ENCODE peak calls at places on chromosomes 16 and 17, in ten cellular contexts. One of them, this sample, is unnamed.

GRCh38 chr17:74728033-74728701 is 8.9 kb upstream of the RAB37 start:
- DNase-seq in HCT116: no peak
- DNase-seq in ascending aorta: no peak
- DNase-seq in uterus: no peak
- DNase-seq in esophagus squamous epithelium: no peak
- DNase-seq in CD8-positive, alpha-beta T cell: no peak
- DNase-seq in effector memory CD4-positive, alpha-beta T cell: no peak
- DNase-seq in CD4-positive, CD25-positive, alpha-beta regulatory T cell: no peak
- DNase-seq in ovary: no peak
- DNase-seq in NT2/D1: no peak
- DNase-seq in this sample: no peak

GRCh38 chr16:52581530-52581929 is 34.6 kb upstream of the TOX3 start:
- DNase-seq in ovary: no peak
- DNase-seq in effector memory CD4-positive, alpha-beta T cell: no peak
- DNase-seq in HCT116: no peak
- DNase-seq in NT2/D1: no peak
- DNase-seq in ascending aorta: no peak
- DNase-seq in CD4-positive, CD25-positive, alpha-beta regulatory T cell: no peak
- DNase-seq in uterus: no peak
- DNase-seq in CD8-positive, alpha-beta T cell: no peak
- DNase-seq in esophagus squamous epithelium: no peak
- DNase-seq in this sample: no peak

GRCh38 chr17:74825003-74825627 is 34.6 kb downstream of the GRIN2C start:
- DNase-seq in effector memory CD4-positive, alpha-beta T cell: no peak
- DNase-seq in NT2/D1: no peak
- DNase-seq in HCT116: no peak
- DNase-seq in uterus: no peak
- DNase-seq in CD4-positive, CD25-positive, alpha-beta regulatory T cell: no peak
- DNase-seq in ascending aorta: no peak
- DNase-seq in esophagus squamous epithelium: no peak
- DNase-seq in ovary: no peak
- DNase-seq in CD8-positive, alpha-beta T cell: no peak
- DNase-seq in this sample: no peak

GRCh38 chr17:45929344-45929743 is 35.0 kb downstream of the MAPT start:
- DNase-seq in ovary: no peak
- DNase-seq in HCT116: no peak
- DNase-seq in NT2/D1: no peak
- DNase-seq in effector memory CD4-positive, alpha-beta T cell: no peak
- DNase-seq in CD8-positive, alpha-beta T cell: no peak
- DNase-seq in CD4-positive, CD25-positive, alpha-beta regulatory T cell: no peak
- DNase-seq in esophagus squamous epithelium: no peak
- DNase-seq in ascending aorta: no peak
- DNase-seq in uterus: no peak
- DNase-seq in this sample: no peak

GRCh38 chr17:31581022-31581483 is 189.6 kb downstream of the RAB11FIP4 start:
- DNase-seq in effector memory CD4-positive, alpha-beta T cell: no peak
- DNase-seq in ovary: peak; percentile 78
- DNase-seq in NT2/D1: no peak
- DNase-seq in HCT116: no peak
- DNase-seq in esophagus squamous epithelium: no peak
- DNase-seq in ascending aorta: no peak
- DNase-seq in uterus: peak; percentile 79
- DNase-seq in CD8-positive, alpha-beta T cell: no peak
- DNase-seq in CD4-positive, CD25-positive, alpha-beta regulatory T cell: no peak
- DNase-seq in this sample: no peak

GRCh38 chr16:27843800-27844199 is 219.7 kb downstream of the GSG1L start:
- DNase-seq in ascending aorta: no peak
- DNase-seq in CD8-positive, alpha-beta T cell: no peak
- DNase-seq in esophagus squamous epithelium: no peak
- DNase-seq in ovary: no peak
- DNase-seq in uterus: no peak
- DNase-seq in CD4-positive, CD25-positive, alpha-beta regulatory T cell: no peak
- DNase-seq in effector memory CD4-positive, alpha-beta T cell: no peak
- DNase-seq in NT2/D1: no peak
- DNase-seq in HCT116: no peak
- DNase-seq in this sample: no peak

GRCh38 chr17:28846231-28846630 is 3.6 kb upstream of the FAM222B start:
- DNase-seq in NT2/D1: no peak
- DNase-seq in HCT116: no peak
- DNase-seq in CD4-positive, CD25-positive, alpha-beta regulatory T cell: no peak
- DNase-seq in CD8-positive, alpha-beta T cell: no peak
- DNase-seq in esophagus squamous epithelium: no peak
- DNase-seq in ascending aorta: no peak
- DNase-seq in effector memory CD4-positive, alpha-beta T cell: no peak
- DNase-seq in ovary: peak; percentile 1
- DNase-seq in uterus: no peak
- DNase-seq in this sample: no peak

GRCh38 chr16:83300326-83300725 is 507.5 kb upstream of the HSBP1 start:
- DNase-seq in CD4-positive, CD25-positive, alpha-beta regulatory T cell: no peak
- DNase-seq in esophagus squamous epithelium: no peak
- DNase-seq in uterus: no peak
- DNase-seq in NT2/D1: no peak
- DNase-seq in ascending aorta: no peak
- DNase-seq in effector memory CD4-positive, alpha-beta T cell: no peak
- DNase-seq in ovary: no peak
- DNase-seq in HCT116: no peak
- DNase-seq in CD8-positive, alpha-beta T cell: no peak
- DNase-seq in this sample: no peak

GRCh38 chr16:25493136-25493811 is 198.5 kb upstream of the HS3ST4 start:
- DNase-seq in uterus: no peak
- DNase-seq in ascending aorta: no peak
- DNase-seq in CD4-positive, CD25-positive, alpha-beta regulatory T cell: no peak
- DNase-seq in CD8-positive, alpha-beta T cell: no peak
- DNase-seq in NT2/D1: no peak
- DNase-seq in ovary: no peak
- DNase-seq in effector memory CD4-positive, alpha-beta T cell: no peak
- DNase-seq in esophagus squamous epithelium: no peak
- DNase-seq in HCT116: no peak
- DNase-seq in this sample: no peak

GRCh38 chr16:59330030-59330670 is 596.0 kb upstream of the GOT2 start:
- DNase-seq in CD8-positive, alpha-beta T cell: no peak
- DNase-seq in CD4-positive, CD25-positive, alpha-beta regulatory T cell: no peak
- DNase-seq in NT2/D1: no peak
- DNase-seq in ascending aorta: no peak
- DNase-seq in ovary: no peak
- DNase-seq in HCT116: no peak
- DNase-seq in effector memory CD4-positive, alpha-beta T cell: no peak
- DNase-seq in uterus: no peak
- DNase-seq in esophagus squamous epithelium: no peak
- DNase-seq in this sample: no peak

GRCh38 chr17:51372345-51373004 is 112.1 kb downstream of the UTP18 start:
- DNase-seq in esophagus squamous epithelium: no peak
- DNase-seq in NT2/D1: peak; percentile 25
- DNase-seq in ascending aorta: peak; percentile 9
- DNase-seq in CD4-positive, CD25-positive, alpha-beta regulatory T cell: no peak
- DNase-seq in effector memory CD4-positive, alpha-beta T cell: no peak
- DNase-seq in HCT116: peak; percentile 98
- DNase-seq in CD8-positive, alpha-beta T cell: no peak
- DNase-seq in ovary: no peak
- DNase-seq in uterus: no peak
- DNase-seq in this sample: peak; percentile 30

GRCh38 chr17:81734405-81735055 is 22.4 kb downstream of the SLC25A10 start:
- DNase-seq in ascending aorta: no peak
- DNase-seq in effector memory CD4-positive, alpha-beta T cell: no peak
- DNase-seq in CD4-positive, CD25-positive, alpha-beta regulatory T cell: no peak
- DNase-seq in uterus: no peak
- DNase-seq in CD8-positive, alpha-beta T cell: no peak
- DNase-seq in HCT116: no peak
- DNase-seq in ovary: no peak
- DNase-seq in esophagus squamous epithelium: no peak
- DNase-seq in NT2/D1: no peak
- DNase-seq in this sample: no peak

GRCh38 chr16:51982715-51983680 is 563.9 kb downstream of the TOX3 start:
- DNase-seq in esophagus squamous epithelium: no peak
- DNase-seq in ascending aorta: no peak
- DNase-seq in uterus: peak; percentile 19
- DNase-seq in CD8-positive, alpha-beta T cell: no peak
- DNase-seq in HCT116: peak; percentile 33
- DNase-seq in CD4-positive, CD25-positive, alpha-beta regulatory T cell: no peak
- DNase-seq in effector memory CD4-positive, alpha-beta T cell: no peak
- DNase-seq in ovary: no peak
- DNase-seq in NT2/D1: peak; percentile 66
- DNase-seq in this sample: peak; percentile 50

GRCh38 chr16:57571098-57571497 is 28.7 kb downstream of the ADGRG5 start:
- DNase-seq in effector memory CD4-positive, alpha-beta T cell: no peak
- DNase-seq in uterus: no peak
- DNase-seq in CD4-positive, CD25-positive, alpha-beta regulatory T cell: no peak
- DNase-seq in CD8-positive, alpha-beta T cell: no peak
- DNase-seq in NT2/D1: no peak
- DNase-seq in ovary: no peak
- DNase-seq in HCT116: no peak
- DNase-seq in esophagus squamous epithelium: no peak
- DNase-seq in ascending aorta: no peak
- DNase-seq in this sample: no peak

GRCh38 chr16:57570301-57571070 is 28.0 kb downstream of the ADGRG5 start:
- DNase-seq in effector memory CD4-positive, alpha-beta T cell: no peak
- DNase-seq in HCT116: no peak
- DNase-seq in CD4-positive, CD25-positive, alpha-beta regulatory T cell: no peak
- DNase-seq in NT2/D1: no peak
- DNase-seq in ovary: no peak
- DNase-seq in esophagus squamous epithelium: no peak
- DNase-seq in CD8-positive, alpha-beta T cell: peak; percentile 38
- DNase-seq in uterus: no peak
- DNase-seq in ascending aorta: no peak
- DNase-seq in this sample: no peak

GRCh38 chr16:57568173-57568678 is 25.8 kb downstream of the ADGRG5 start:
- DNase-seq in uterus: no peak
- DNase-seq in HCT116: no peak
- DNase-seq in CD8-positive, alpha-beta T cell: no peak
- DNase-seq in CD4-positive, CD25-positive, alpha-beta regulatory T cell: no peak
- DNase-seq in ovary: no peak
- DNase-seq in effector memory CD4-positive, alpha-beta T cell: no peak
- DNase-seq in esophagus squamous epithelium: no peak
- DNase-seq in ascending aorta: no peak
- DNase-seq in NT2/D1: no peak
- DNase-seq in this sample: no peak

GRCh38 chr16:57567691-57568090 is 25.2 kb downstream of the ADGRG5 start:
- DNase-seq in NT2/D1: no peak
- DNase-seq in effector memory CD4-positive, alpha-beta T cell: no peak
- DNase-seq in CD8-positive, alpha-beta T cell: peak; percentile 40
- DNase-seq in ovary: no peak
- DNase-seq in ascending aorta: no peak
- DNase-seq in HCT116: no peak
- DNase-seq in CD4-positive, CD25-positive, alpha-beta regulatory T cell: no peak
- DNase-seq in uterus: no peak
- DNase-seq in esophagus squamous epithelium: no peak
- DNase-seq in this sample: no peak

GRCh38 chr16:57569306-57569946 is 27.0 kb downstream of the ADGRG5 start:
- DNase-seq in CD8-positive, alpha-beta T cell: no peak
- DNase-seq in uterus: no peak
- DNase-seq in NT2/D1: no peak
- DNase-seq in ovary: no peak
- DNase-seq in esophagus squamous epithelium: no peak
- DNase-seq in HCT116: no peak
- DNase-seq in ascending aorta: no peak
- DNase-seq in effector memory CD4-positive, alpha-beta T cell: no peak
- DNase-seq in CD4-positive, CD25-positive, alpha-beta regulatory T cell: no peak
- DNase-seq in this sample: no peak
- H3K9me3 ChIP-seq in CD8-positive, alpha-beta T cell: no peaks in the 10 kb centered on the region
- H3K9me3 ChIP-seq in uterus: no peaks in the 10 kb centered on the region
- H3K9me3 ChIP-seq in NT2/D1: peaks cover 5% of the 10 kb centered on the region
- H3K9me3 ChIP-seq in ovary: no peaks in the 10 kb centered on the region
- H3K9me3 ChIP-seq in esophagus squamous epithelium: no peaks in the 10 kb centered on the region
- H3K9me3 ChIP-seq in HCT116: no peaks in the 10 kb centered on the region
- H3K9me3 ChIP-seq in ascending aorta: no peaks in the 10 kb centered on the region
- H3K9me3 ChIP-seq in effector memory CD4-positive, alpha-beta T cell: no peaks in the 10 kb centered on the region
- H3K9me3 ChIP-seq in CD4-positive, CD25-positive, alpha-beta regulatory T cell: no peaks in the 10 kb centered on the region
- H3K9me3 ChIP-seq in this sample: no peaks in the 10 kb centered on the region

GRCh38 chr16:16029431-16030011 is 80.1 kb downstream of the ABCC1 start:
- DNase-seq in CD8-positive, alpha-beta T cell: no peak
- DNase-seq in CD4-positive, CD25-positive, alpha-beta regulatory T cell: no peak
- DNase-seq in esophagus squamous epithelium: no peak
- DNase-seq in ovary: no peak
- DNase-seq in effector memory CD4-positive, alpha-beta T cell: no peak
- DNase-seq in uterus: no peak
- DNase-seq in HCT116: no peak
- DNase-seq in ascending aorta: no peak
- DNase-seq in NT2/D1: no peak
- DNase-seq in this sample: no peak

GRCh38 chr16:16030449-16030848 is 81.0 kb downstream of the ABCC1 start:
- DNase-seq in NT2/D1: no peak
- DNase-seq in uterus: no peak
- DNase-seq in effector memory CD4-positive, alpha-beta T cell: no peak
- DNase-seq in CD8-positive, alpha-beta T cell: no peak
- DNase-seq in ovary: no peak
- DNase-seq in CD4-positive, CD25-positive, alpha-beta regulatory T cell: no peak
- DNase-seq in HCT116: no peak
- DNase-seq in esophagus squamous epithelium: no peak
- DNase-seq in ascending aorta: no peak
- DNase-seq in this sample: no peak

GRCh38 chr16:16033208-16033717 is 83.8 kb downstream of the ABCC1 start:
- DNase-seq in effector memory CD4-positive, alpha-beta T cell: peak; percentile 15
- DNase-seq in NT2/D1: no peak
- DNase-seq in HCT116: no peak
- DNase-seq in ovary: no peak
- DNase-seq in ascending aorta: no peak
- DNase-seq in CD8-positive, alpha-beta T cell: peak; percentile 52
- DNase-seq in uterus: no peak
- DNase-seq in esophagus squamous epithelium: no peak
- DNase-seq in CD4-positive, CD25-positive, alpha-beta regulatory T cell: peak; percentile 16
- DNase-seq in this sample: no peak

GRCh38 chr16:16031401-16031800 is 82.0 kb downstream of the ABCC1 start:
- DNase-seq in ascending aorta: no peak
- DNase-seq in ovary: no peak
- DNase-seq in effector memory CD4-positive, alpha-beta T cell: no peak
- DNase-seq in NT2/D1: no peak
- DNase-seq in CD8-positive, alpha-beta T cell: no peak
- DNase-seq in esophagus squamous epithelium: no peak
- DNase-seq in uterus: no peak
- DNase-seq in CD4-positive, CD25-positive, alpha-beta regulatory T cell: no peak
- DNase-seq in HCT116: no peak
- DNase-seq in this sample: no peak

GRCh38 chr16:16032271-16032979 is 83.0 kb downstream of the ABCC1 start:
- DNase-seq in effector memory CD4-positive, alpha-beta T cell: no peak
- DNase-seq in ovary: no peak
- DNase-seq in CD4-positive, CD25-positive, alpha-beta regulatory T cell: no peak
- DNase-seq in uterus: no peak
- DNase-seq in ascending aorta: no peak
- DNase-seq in NT2/D1: no peak
- DNase-seq in esophagus squamous epithelium: no peak
- DNase-seq in HCT116: no peak
- DNase-seq in CD8-positive, alpha-beta T cell: no peak
- DNase-seq in this sample: no peak
- H3K9me3 ChIP-seq in effector memory CD4-positive, alpha-beta T cell: no peaks in the 10 kb centered on the region
- H3K9me3 ChIP-seq in ovary: no peaks in the 10 kb centered on the region
- H3K9me3 ChIP-seq in CD4-positive, CD25-positive, alpha-beta regulatory T cell: no peaks in the 10 kb centered on the region
- H3K9me3 ChIP-seq in uterus: no peaks in the 10 kb centered on the region
- H3K9me3 ChIP-seq in ascending aorta: no peaks in the 10 kb centered on the region
- H3K9me3 ChIP-seq in NT2/D1: no peaks in the 10 kb centered on the region
- H3K9me3 ChIP-seq in esophagus squamous epithelium: no peaks in the 10 kb centered on the region
- H3K9me3 ChIP-seq in HCT116: no peaks in the 10 kb centered on the region
- H3K9me3 ChIP-seq in CD8-positive, alpha-beta T cell: no peaks in the 10 kb centered on the region
- H3K9me3 ChIP-seq in this sample: no peaks in the 10 kb centered on the region

GRCh38 chr17:22467720-22468119 is 775.4 kb downstream of the KCNJ18 start:
- DNase-seq in CD4-positive, CD25-positive, alpha-beta regulatory T cell: no peak
- DNase-seq in HCT116: no peak
- DNase-seq in esophagus squamous epithelium: no peak
- DNase-seq in uterus: no peak
- DNase-seq in CD8-positive, alpha-beta T cell: no peak
- DNase-seq in ascending aorta: no peak
- DNase-seq in effector memory CD4-positive, alpha-beta T cell: no peak
- DNase-seq in NT2/D1: no peak
- DNase-seq in ovary: no peak
- DNase-seq in this sample: no peak
- H3K9me3 ChIP-seq in CD4-positive, CD25-positive, alpha-beta regulatory T cell: peaks cover 3% of the 10 kb centered on the region
- H3K9me3 ChIP-seq in HCT116: no peaks in the 10 kb centered on the region
- H3K9me3 ChIP-seq in esophagus squamous epithelium: peaks cover 13% of the 10 kb centered on the region
- H3K9me3 ChIP-seq in uterus: no peaks in the 10 kb centered on the region
- H3K9me3 ChIP-seq in CD8-positive, alpha-beta T cell: no peaks in the 10 kb centered on the region
- H3K9me3 ChIP-seq in ascending aorta: no peaks in the 10 kb centered on the region
- H3K9me3 ChIP-seq in effector memory CD4-positive, alpha-beta T cell: no peaks in the 10 kb centered on the region
- H3K9me3 ChIP-seq in NT2/D1: no peaks in the 10 kb centered on the region
- H3K9me3 ChIP-seq in ovary: no peaks in the 10 kb centered on the region
- H3K9me3 ChIP-seq in this sample: no peaks in the 10 kb centered on the region

GRCh38 chr16:79668502-79668901 is 68.0 kb upstream of the MAF start:
- DNase-seq in HCT116: no peak
- DNase-seq in esophagus squamous epithelium: no peak
- DNase-seq in ascending aorta: no peak
- DNase-seq in CD8-positive, alpha-beta T cell: no peak
- DNase-seq in NT2/D1: no peak
- DNase-seq in CD4-positive, CD25-positive, alpha-beta regulatory T cell: no peak
- DNase-seq in uterus: no peak
- DNase-seq in ovary: no peak
- DNase-seq in effector memory CD4-positive, alpha-beta T cell: no peak
- DNase-seq in this sample: no peak
- H3K9me3 ChIP-seq in HCT116: peaks cover 29% of the 10 kb centered on the region
- H3K9me3 ChIP-seq in esophagus squamous epithelium: no peaks in the 10 kb centered on the region
- H3K9me3 ChIP-seq in ascending aorta: no peaks in the 10 kb centered on the region
- H3K9me3 ChIP-seq in CD8-positive, alpha-beta T cell: no peaks in the 10 kb centered on the region
- H3K9me3 ChIP-seq in NT2/D1: peaks cover 15% of the 10 kb centered on the region
- H3K9me3 ChIP-seq in CD4-positive, CD25-positive, alpha-beta regulatory T cell: no peaks in the 10 kb centered on the region
- H3K9me3 ChIP-seq in uterus: no peaks in the 10 kb centered on the region
- H3K9me3 ChIP-seq in ovary: no peaks in the 10 kb centered on the region
- H3K9me3 ChIP-seq in effector memory CD4-positive, alpha-beta T cell: no peaks in the 10 kb centered on the region
- H3K9me3 ChIP-seq in this sample: no peaks in the 10 kb centered on the region